ENCODE peak calls at places on chromosomes 2 and 18, in nine cellular contexts. A is GM06990, I is keratinocyte, E is hepatocyte, R is PC-3, Z is transverse colon, S is left ventricle myocardium inferior, D is heart left ventricle, C is heart right ventricle. P is an unnamed sample.
A peak's percentile ranks its signal among the peaks of the same experiment; 100 is the strongest.

GRCh38 chr2:108412995-108413726 is 35.4 kb downstream of the SULT1C4 start:
- DNase-seq in A (no peak), I (peak; percentile 94), E (peak; percentile 39), R (peak; percentile 98), Z (no peak), S (no peak), D (no peak), C (no peak), P (peak; percentile 84)

GRCh38 chr2:118246726-118247125 is 158.5 kb downstream of the INSIG2 start:
- DNase-seq in A (no peak), I (no peak), E (no peak), R (peak; percentile 86), Z (no peak), S (peak; percentile 45), D (peak; percentile 48), C (peak; percentile 57), P (no peak)

GRCh38 chr2:207879536-207879935 is 109.8 kb upstream of the FZD5 start:
- DNase-seq in A (no peak), I (no peak), E (no peak), R (peak; percentile 19), Z (no peak), S (no peak), D (no peak), C (no peak), P (no peak)

GRCh38 chr2:239002960-239003932 is 155.4 kb downstream of the TWIST2 start:
- DNase-seq in A (no peak), I (no peak), E (peak; percentile 60), R (peak; percentile 66), Z (no peak), S (no peak), D (no peak), C (no peak), P (no peak)

GRCh38 chr2:121066526-121066925 is 218.5 kb downstream of the TFCP2L1 start:
- DNase-seq in A (no peak), I (no peak), E (no peak), R (no peak), Z (no peak), S (no peak), D (no peak), C (no peak), P (no peak)

GRCh38 chr2:183812091-183812490 is 687.8 kb downstream of the NUP35 start:
- DNase-seq in A (no peak), I (no peak), E (no peak), R (peak; percentile 62), Z (no peak), S (no peak), D (no peak), C (no peak), P (no peak)

GRCh38 chr18:48679236-48679635 is 140.4 kb downstream of the CTIF start:
- DNase-seq in A (no peak), I (no peak), E (no peak), R (no peak), Z (no peak), S (no peak), D (no peak), C (no peak), P (no peak)

GRCh38 chr2:9980520-9980919 is 29.0 kb downstream of the GRHL1 start:
- DNase-seq in A (no peak), I (no peak), E (no peak), R (no peak), Z (no peak), S (no peak), D (no peak), C (no peak), P (no peak)

GRCh38 chr18:11177382-11177781 is 28.0 kb upstream of the PIEZO2 start:
- DNase-seq in A (no peak), I (no peak), E (no peak), R (no peak), Z (no peak), S (no peak), D (no peak), C (no peak), P (no peak)

GRCh38 chr2:27152102-27152795 is 3.4 kb downstream of the TCF23 start:
- DNase-seq in A (no peak), I (no peak), E (no peak), R (peak; percentile 18), Z (no peak), S (no peak), D (no peak), C (no peak), P (no peak)
- TF ChIP-seq CTCF in A (no peak), I (no peak), E (no peak), R (peak; percentile 18), Z (no peak), S (no peak), D (no peak), C (no peak), P (no peak)

GRCh38 chr2:233061007-233061590 is 957 bp downstream of the INPP5D start:
- DNase-seq in A (peak; percentile 77), I (no peak), E (no peak), R (no peak), Z (no peak), S (no peak), D (no peak), C (no peak), P (no peak)
- H3K4me3 ChIP-seq in A (peak overlapping the region; percentile 99), I (no peak overlapping the region), E (no peak overlapping the region), R (no peak overlapping the region), Z (peak overlapping the region; percentile 56), S (peak overlapping the region; percentile 69), D (peak overlapping the region; percentile 73), C (peak overlapping the region; percentile 60), P (no peak overlapping the region)

GRCh38 chr2:172079838-172080640 is 5.3 kb upstream of the DLX1 start:
- DNase-seq in A (no peak), I (no peak), E (no peak), R (no peak), Z (no peak), S (no peak), D (no peak), C (no peak), P (no peak)

GRCh38 chr2:172082105-172082943 is 3.0 kb upstream of the DLX1 start:
- DNase-seq in A (no peak), I (no peak), E (no peak), R (no peak), Z (no peak), S (no peak), D (no peak), C (no peak), P (no peak)

GRCh38 chr2:172079416-172079815 is 5.9 kb upstream of the DLX1 start:
- DNase-seq in A (no peak), I (no peak), E (no peak), R (no peak), Z (no peak), S (no peak), D (no peak), C (no peak), P (no peak)

GRCh38 chr2:172081248-172082022 is 3.9 kb upstream of the DLX1 start:
- DNase-seq in A (no peak), I (no peak), E (no peak), R (no peak), Z (no peak), S (no peak), D (no peak), C (no peak), P (no peak)

DNA sequence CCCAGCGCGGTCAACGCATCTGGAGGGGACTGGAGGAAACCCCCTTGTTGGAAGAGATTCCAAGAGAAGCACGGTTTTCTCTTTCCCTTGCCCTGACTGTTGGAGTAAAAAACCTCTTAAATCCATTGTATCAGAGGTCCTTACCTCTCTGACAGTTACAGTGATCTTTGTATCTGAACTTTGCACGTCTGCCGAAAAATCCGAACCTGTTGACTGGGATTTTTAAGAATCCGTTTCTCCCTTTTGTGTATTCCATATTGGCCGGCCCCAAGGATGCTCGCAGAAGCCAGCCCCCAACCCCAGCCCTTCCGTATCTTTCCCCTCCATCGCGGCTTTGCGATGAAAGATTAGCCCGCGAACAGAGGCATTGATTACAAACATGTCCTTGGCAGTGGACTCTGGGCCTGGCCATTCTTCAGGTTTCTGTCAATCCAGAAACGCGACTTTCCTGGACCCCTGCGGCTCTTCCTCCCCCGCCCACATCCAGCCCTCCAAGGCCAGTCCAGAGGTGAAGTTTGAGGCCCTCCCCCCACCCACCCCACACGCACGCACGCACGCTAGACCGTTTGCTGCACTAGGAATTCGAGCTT is 4.6 kb upstream of the DLX1 start:
- DNase-seq in A (no peak), I (no peak), E (no peak), R (no peak), Z (no peak), S (no peak), D (no peak), C (no peak), P (no peak)
- H3K27me3 ChIP-seq in A (no peaks in the 10 kb centered on the region), I (peaks cover 52% of the 10 kb centered on the region), E (peaks cover 96% of the 10 kb centered on the region), R (no peaks in the 10 kb centered on the region), Z (peaks cover 76% of the 10 kb centered on the region), S (peaks cover 81% of the 10 kb centered on the region), D (peaks cover 71% of the 10 kb centered on the region), C (peaks cover 84% of the 10 kb centered on the region), P (peaks cover 58% of the 10 kb centered on the region)

DNA sequence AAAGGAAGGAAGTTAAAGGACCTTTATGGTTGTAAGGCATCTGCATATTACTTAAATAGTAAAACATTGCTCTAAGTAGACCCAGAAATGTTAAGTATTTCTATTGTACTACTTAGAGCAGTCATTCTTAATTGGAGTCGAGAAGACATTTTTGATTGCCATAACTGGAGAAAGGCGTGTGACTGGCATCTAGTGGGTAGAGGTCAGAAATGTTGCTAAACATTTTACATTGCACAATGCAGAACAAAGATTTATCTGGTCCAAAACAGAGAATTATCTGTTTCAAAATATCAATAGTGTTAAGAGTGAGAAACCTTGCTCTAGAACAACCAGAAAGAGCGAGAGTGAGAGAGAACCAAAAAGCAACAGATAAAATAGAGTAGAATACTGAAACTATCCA is 23.3 kb upstream of the ROCK1 start:
- DNase-seq in A (no peak), I (no peak), E (no peak), R (peak; percentile 48), Z (no peak), S (no peak), D (no peak), C (no peak), P (no peak)
- TF ChIP-seq CTCF in A (peak; percentile 41), I (no peak), E (peak; percentile 24), R (peak; percentile 67), Z (peak; percentile 25), S (peak; percentile 58), D (peak; percentile 21), C (peak; percentile 42), P (no peak)

P was measured in kidney epithelial cell.